ENCODE peak calls at places on chromosomes 6 and 20, in five cellular contexts. One of them, this sample, is unnamed.

GRCh38 chr6:146240307-146240706 is 211.4 kb downstream of the GRM1 start:
- DNase-seq in A549: no peak
- DNase-seq in fibroblast of pulmonary artery: no peak
- DNase-seq in sigmoid colon: no peak
- DNase-seq in breast epithelium: no peak
- DNase-seq in this sample: no peak

GRCh38 chr6:4258733-4259132 is 123.4 kb upstream of the ECI2 start:
- DNase-seq in breast epithelium: no peak
- DNase-seq in fibroblast of pulmonary artery: no peak
- DNase-seq in A549: no peak
- DNase-seq in sigmoid colon: no peak
- DNase-seq in this sample: no peak

GRCh38 chr20:846894-847278 is 13.4 kb downstream of the FAM110A start:
- DNase-seq in A549: no peak
- DNase-seq in fibroblast of pulmonary artery: no peak
- DNase-seq in sigmoid colon: no peak
- DNase-seq in breast epithelium: no peak
- DNase-seq in this sample: no peak

GRCh38 chr6:26520088-26520839 is 17.9 kb upstream of the HMGN4 start:
- DNase-seq in fibroblast of pulmonary artery: no peak
- DNase-seq in breast epithelium: no peak
- DNase-seq in sigmoid colon: peak; percentile 84
- DNase-seq in A549: no peak
- DNase-seq in this sample: no peak

GRCh38 chr6:34569361-34569973 is 13.3 kb upstream of the SPDEF start:
- DNase-seq in breast epithelium: no peak
- DNase-seq in A549: no peak
- DNase-seq in fibroblast of pulmonary artery: no peak
- DNase-seq in sigmoid colon: no peak
- DNase-seq in this sample: no peak

GRCh38 chr6:123509112-123509511 is 127.6 kb downstream of the TRDN start:
- DNase-seq in fibroblast of pulmonary artery: no peak
- DNase-seq in A549: no peak
- DNase-seq in sigmoid colon: no peak
- DNase-seq in breast epithelium: no peak
- DNase-seq in this sample: no peak

GRCh38 chr6:7545509-7546369 is 4.3 kb downstream of the DSP start:
- DNase-seq in sigmoid colon: no peak
- DNase-seq in A549: no peak
- DNase-seq in breast epithelium: no peak
- DNase-seq in fibroblast of pulmonary artery: no peak
- DNase-seq in this sample: no peak

GRCh38 chr20:61422636-61423425 is 170.8 kb downstream of the CDH4 start:
- DNase-seq in A549: no peak
- DNase-seq in breast epithelium: no peak
- DNase-seq in fibroblast of pulmonary artery: no peak
- DNase-seq in sigmoid colon: peak; percentile 33
- DNase-seq in this sample: no peak

GRCh38 chr6:45310118-45310788 is 17.9 kb upstream of the RUNX2 start:
- DNase-seq in fibroblast of pulmonary artery: no peak
- DNase-seq in breast epithelium: no peak
- DNase-seq in A549: no peak
- DNase-seq in sigmoid colon: no peak
- DNase-seq in this sample: no peak

GRCh38 chr20:64102647-64103354 is 4.6 kb downstream of the NPBWR2 start:
- DNase-seq in fibroblast of pulmonary artery: no peak
- DNase-seq in sigmoid colon: no peak
- DNase-seq in breast epithelium: no peak
- DNase-seq in A549: no peak
- DNase-seq in this sample: no peak

GRCh38 chr20:46298374-46298773 is 9.9 kb downstream of the CDH22 start:
- DNase-seq in fibroblast of pulmonary artery: no peak
- DNase-seq in sigmoid colon: no peak
- DNase-seq in breast epithelium: no peak
- DNase-seq in A549: no peak
- DNase-seq in this sample: no peak

GRCh38 chr6:154899825-154900468 is 95.2 kb upstream of the TIAM2 start:
- DNase-seq in A549: no peak
- DNase-seq in sigmoid colon: no peak
- DNase-seq in fibroblast of pulmonary artery: no peak
- DNase-seq in breast epithelium: no peak
- DNase-seq in this sample: no peak

GRCh38 chr20:30912006-30912660 is 345.3 kb upstream of the DEFB115 start:
- DNase-seq in sigmoid colon: no peak
- DNase-seq in breast epithelium: no peak
- DNase-seq in A549: no peak
- DNase-seq in fibroblast of pulmonary artery: peak; percentile 14
- DNase-seq in this sample: no peak

GRCh38 chr20:49641683-49642649 is 71.7 kb downstream of the B4GALT5 start:
- DNase-seq in breast epithelium: no peak
- DNase-seq in A549: no peak
- DNase-seq in fibroblast of pulmonary artery: no peak
- DNase-seq in sigmoid colon: no peak
- DNase-seq in this sample: no peak

GRCh38 chr6:73079611-73079955 is 145.7 kb downstream of the KHDC1L start:
- DNase-seq in A549: peak; percentile 38
- DNase-seq in fibroblast of pulmonary artery: peak; percentile 64
- DNase-seq in sigmoid colon: no peak
- DNase-seq in breast epithelium: no peak
- DNase-seq in this sample: no peak

GRCh38 chr20:32404017-32404416 is 45.9 kb downstream of the ASXL1 start:
- DNase-seq in fibroblast of pulmonary artery: no peak
- DNase-seq in breast epithelium: no peak
- DNase-seq in sigmoid colon: no peak
- DNase-seq in A549: no peak
- DNase-seq in this sample: no peak

GRCh38 chr6:10626154-10626741 is 68.2 kb downstream of the C6orf52 start:
- DNase-seq in fibroblast of pulmonary artery: no peak
- DNase-seq in sigmoid colon: no peak
- DNase-seq in breast epithelium: no peak
- DNase-seq in A549: no peak
- DNase-seq in this sample: no peak

GRCh38 chr6:47188588-47189021 is 121.1 kb downstream of the TNFRSF21 start:
- DNase-seq in breast epithelium: no peak
- DNase-seq in sigmoid colon: no peak
- DNase-seq in fibroblast of pulmonary artery: peak; percentile 62
- DNase-seq in A549: peak; percentile 41
- DNase-seq in this sample: no peak

GRCh38 chr6:168035661-168036616 is 38.5 kb downstream of the KIF25 start:
- DNase-seq in sigmoid colon: no peak
- DNase-seq in A549: peak; percentile 21
- DNase-seq in breast epithelium: no peak
- DNase-seq in fibroblast of pulmonary artery: peak; percentile 81
- DNase-seq in this sample: no peak

GRCh38 chr6:21555197-21555596 is 38.4 kb upstream of the SOX4 start:
- DNase-seq in sigmoid colon: no peak
- DNase-seq in fibroblast of pulmonary artery: no peak
- DNase-seq in breast epithelium: no peak
- DNase-seq in A549: no peak
- DNase-seq in this sample: no peak

GRCh38 chr6:44662461-44663121 is 275.1 kb downstream of the CDC5L start:
- DNase-seq in A549: no peak
- DNase-seq in sigmoid colon: no peak
- DNase-seq in breast epithelium: no peak
- DNase-seq in fibroblast of pulmonary artery: peak; percentile 76
- DNase-seq in this sample: no peak

GRCh38 chr6:24543683-24544082 is 48.9 kb downstream of the ALDH5A1 start:
- DNase-seq in fibroblast of pulmonary artery: no peak
- DNase-seq in breast epithelium: no peak
- DNase-seq in A549: no peak
- DNase-seq in sigmoid colon: no peak
- DNase-seq in this sample: no peak

GRCh38 chr6:63493557-63493956 is 78.7 kb upstream of the LOC128125822 start:
- DNase-seq in sigmoid colon: no peak
- DNase-seq in breast epithelium: no peak
- DNase-seq in fibroblast of pulmonary artery: no peak
- DNase-seq in A549: peak; percentile 9
- DNase-seq in this sample: no peak

GRCh38 chr20:24985802-24986201 is 6.7 kb downstream of the APMAP start:
- DNase-seq in fibroblast of pulmonary artery: no peak
- DNase-seq in sigmoid colon: peak; percentile 50
- DNase-seq in A549: no peak
- DNase-seq in breast epithelium: no peak
- DNase-seq in this sample: no peak

GRCh38 chr6:130466744-130467052 is 100.9 kb downstream of the TMEM200A start:
- DNase-seq in breast epithelium: no peak
- DNase-seq in A549: no peak
- DNase-seq in sigmoid colon: no peak
- DNase-seq in fibroblast of pulmonary artery: no peak
- DNase-seq in this sample: no peak

GRCh38 chr6:133040025-133040838 is 200.9 kb upstream of the EYA4 start:
- DNase-seq in sigmoid colon: no peak
- DNase-seq in breast epithelium: no peak
- DNase-seq in fibroblast of pulmonary artery: peak; percentile 51
- DNase-seq in A549: peak; percentile 34
- DNase-seq in this sample: no peak

GRCh38 chr6:157596461-157596860 is 215.5 kb downstream of the ZDHHC14 start:
- DNase-seq in sigmoid colon: no peak
- DNase-seq in breast epithelium: no peak
- DNase-seq in fibroblast of pulmonary artery: no peak
- DNase-seq in A549: no peak
- DNase-seq in this sample: no peak

GRCh38 chr6:164124986-164125385 is 710.5 kb downstream of the QKI start:
- DNase-seq in breast epithelium: no peak
- DNase-seq in sigmoid colon: no peak
- DNase-seq in fibroblast of pulmonary artery: no peak
- DNase-seq in A549: no peak
- DNase-seq in this sample: no peak

GRCh38 chr6:96743496-96743895 is 93.8 kb downstream of the GPR63 start:
- DNase-seq in A549: no peak
- DNase-seq in sigmoid colon: no peak
- DNase-seq in fibroblast of pulmonary artery: no peak
- DNase-seq in breast epithelium: no peak
- DNase-seq in this sample: no peak

GRCh38 chr6:31441368-31442267 is 38.2 kb downstream of the MICA start:
- DNase-seq in fibroblast of pulmonary artery: peak; percentile 62
- DNase-seq in sigmoid colon: peak; percentile 91
- DNase-seq in breast epithelium: peak; percentile 75
- DNase-seq in A549: peak; percentile 50
- DNase-seq in this sample: no peak

GRCh38 chr6:134619077-134619476 is 301.2 kb upstream of the SGK1 start:
- DNase-seq in A549: no peak
- DNase-seq in breast epithelium: no peak
- DNase-seq in fibroblast of pulmonary artery: no peak
- DNase-seq in sigmoid colon: no peak
- DNase-seq in this sample: no peak

GRCh38 chr6:164612731-164613130 is 696.7 kb downstream of the C6orf118 start:
- DNase-seq in breast epithelium: no peak
- DNase-seq in sigmoid colon: no peak
- DNase-seq in fibroblast of pulmonary artery: no peak
- DNase-seq in A549: no peak
- DNase-seq in this sample: no peak

GRCh38 chr20:39394461-39394860 is 432.3 kb downstream of the DHX35 start:
- DNase-seq in sigmoid colon: no peak
- DNase-seq in breast epithelium: no peak
- DNase-seq in fibroblast of pulmonary artery: no peak
- DNase-seq in A549: no peak
- DNase-seq in this sample: no peak
- TF ChIP-seq CTCF in sigmoid colon: no peak
- TF ChIP-seq CTCF in breast epithelium: no peak
- TF ChIP-seq CTCF in fibroblast of pulmonary artery: no peak
- TF ChIP-seq CTCF in A549: no peak
- TF ChIP-seq CTCF in this sample: no peak

GRCh38 chr6:119028106-119028505 is 50.4 kb downstream of the FAM184A start:
- DNase-seq in breast epithelium: no peak
- DNase-seq in sigmoid colon: no peak
- DNase-seq in A549: no peak
- DNase-seq in fibroblast of pulmonary artery: no peak
- DNase-seq in this sample: no peak
- H3K4me3 ChIP-seq in breast epithelium: no peak overlapping the region
- H3K4me3 ChIP-seq in sigmoid colon: no peak overlapping the region
- H3K4me3 ChIP-seq in A549: no peak overlapping the region
- H3K4me3 ChIP-seq in fibroblast of pulmonary artery: no peak overlapping the region
- H3K4me3 ChIP-seq in this sample: no peak overlapping the region

DNA sequence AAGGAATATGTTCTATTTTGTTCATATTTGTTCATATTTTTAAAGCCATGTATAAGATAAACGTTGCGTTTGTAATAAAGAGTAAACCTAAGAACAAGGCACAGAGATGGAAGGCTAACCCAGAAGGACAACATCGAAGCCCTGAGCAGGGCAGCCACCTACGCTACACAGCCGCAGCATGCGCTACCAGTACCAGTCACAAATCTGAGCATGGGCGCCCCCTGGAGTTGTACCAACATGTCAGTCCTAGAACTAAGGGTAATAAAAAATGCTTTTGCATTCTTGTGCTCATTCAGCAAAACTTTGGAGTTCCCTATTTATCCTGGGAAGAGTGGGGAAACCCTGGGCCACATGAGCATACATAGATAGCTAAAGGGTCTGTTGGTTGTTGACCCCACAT is 70.6 kb downstream of the PLEKHG1 start:
- DNase-seq in sigmoid colon: no peak
- DNase-seq in A549: no peak
- DNase-seq in fibroblast of pulmonary artery: no peak
- DNase-seq in breast epithelium: no peak
- DNase-seq in this sample: no peak
- TF ChIP-seq CTCF in sigmoid colon: no peak
- TF ChIP-seq CTCF in A549: no peak
- TF ChIP-seq CTCF in fibroblast of pulmonary artery: no peak
- TF ChIP-seq CTCF in breast epithelium: no peak
- TF ChIP-seq CTCF in this sample: no peak

DNA sequence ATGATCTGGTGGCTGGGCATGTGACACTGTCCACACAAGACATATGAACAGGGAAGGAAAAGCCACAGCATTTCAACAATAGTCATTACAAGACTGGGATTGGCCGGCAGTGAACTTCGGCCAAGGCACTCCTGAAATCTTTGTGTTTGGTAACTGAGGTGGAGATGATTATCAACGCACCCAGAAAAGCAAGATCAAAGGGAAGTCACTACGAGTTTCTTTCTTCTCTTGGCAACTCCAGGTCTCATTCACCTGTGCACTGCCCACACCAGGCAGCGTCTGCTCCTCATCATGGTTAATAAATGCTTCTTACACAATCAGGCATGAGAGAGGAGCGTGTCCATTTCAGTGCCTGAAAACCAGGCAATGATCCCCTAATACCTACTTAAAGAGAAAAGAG is 20.5 kb upstream of the FOXC1 start:
- DNase-seq in sigmoid colon: no peak
- DNase-seq in breast epithelium: no peak
- DNase-seq in fibroblast of pulmonary artery: no peak
- DNase-seq in A549: no peak
- DNase-seq in this sample: no peak
- H3K4me3 ChIP-seq in sigmoid colon: no peak overlapping the region
- H3K4me3 ChIP-seq in breast epithelium: no peak overlapping the region
- H3K4me3 ChIP-seq in fibroblast of pulmonary artery: no peak overlapping the region
- H3K4me3 ChIP-seq in A549: no peak overlapping the region
- H3K4me3 ChIP-seq in this sample: no peak overlapping the region

DNA sequence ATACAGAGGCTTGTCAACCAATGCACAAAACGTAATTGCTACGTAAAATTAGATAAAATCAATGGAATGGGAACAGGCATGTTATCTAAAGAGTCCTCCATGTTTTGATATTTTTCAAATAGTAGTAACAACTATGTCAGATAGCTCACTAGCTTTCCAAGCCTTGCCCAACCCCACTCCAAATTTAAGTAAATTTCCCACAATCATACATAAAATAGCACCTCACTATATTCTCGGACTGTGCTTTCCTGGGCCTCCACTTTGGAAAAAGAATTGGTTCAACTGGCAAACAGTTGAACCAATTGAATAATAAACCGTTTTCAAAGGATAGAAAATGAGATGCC is 3.6 kb downstream of the HAO1 start:
- DNase-seq in fibroblast of pulmonary artery: no peak
- DNase-seq in sigmoid colon: no peak
- DNase-seq in breast epithelium: no peak
- DNase-seq in A549: no peak
- DNase-seq in this sample: no peak
- TF ChIP-seq CTCF in fibroblast of pulmonary artery: no peak
- TF ChIP-seq CTCF in sigmoid colon: no peak
- TF ChIP-seq CTCF in breast epithelium: no peak
- TF ChIP-seq CTCF in A549: no peak
- TF ChIP-seq CTCF in this sample: no peak